ENCODE peak calls at places on chromosomes 4 and X, in ten cellular contexts. One of them, this sample, is unnamed.

GRCh38 chr4:3318561-3319021 is 25.8 kb downstream of the RGS12 start:
- DNase-seq in Panc1: no peak
- DNase-seq in AG04450: no peak
- DNase-seq in psoas muscle: no peak
- DNase-seq in GM06990: no peak
- DNase-seq in brain microvascular endothelial cell: no peak
- DNase-seq in cardiac fibroblast: no peak
- DNase-seq in A549: no peak
- DNase-seq in tibial artery: peak
- DNase-seq in ovary: peak
- DNase-seq in this sample: no peak

GRCh38 chrX:119429471-119429870 is 30.3 kb downstream of the SLC25A43 start:
- DNase-seq in Panc1: no peak
- DNase-seq in A549: no peak
- DNase-seq in psoas muscle: no peak
- DNase-seq in tibial artery: no peak
- DNase-seq in AG04450: no peak
- DNase-seq in GM06990: no peak
- DNase-seq in brain microvascular endothelial cell: no peak
- DNase-seq in ovary: no peak
- DNase-seq in cardiac fibroblast: no peak
- DNase-seq in this sample: peak

GRCh38 chrX:41180194-41180902 is 95.1 kb downstream of the USP9X start:
- DNase-seq in ovary: peak
- DNase-seq in GM06990: peak
- DNase-seq in AG04450: peak
- DNase-seq in Panc1: peak
- DNase-seq in brain microvascular endothelial cell: peak
- DNase-seq in A549: peak
- DNase-seq in cardiac fibroblast: peak
- DNase-seq in psoas muscle: peak
- DNase-seq in tibial artery: no peak
- DNase-seq in this sample: peak

GRCh38 chr4:69156913-69157312 is 57.6 kb downstream of the UGT2B11 start:
- DNase-seq in GM06990: no peak
- DNase-seq in psoas muscle: no peak
- DNase-seq in A549: no peak
- DNase-seq in ovary: no peak
- DNase-seq in AG04450: no peak
- DNase-seq in Panc1: no peak
- DNase-seq in brain microvascular endothelial cell: no peak
- DNase-seq in cardiac fibroblast: peak
- DNase-seq in tibial artery: no peak
- DNase-seq in this sample: peak

GRCh38 chr4:7539186-7539585 is 104.5 kb upstream of the PSAPL1 start:
- DNase-seq in A549: no peak
- DNase-seq in GM06990: no peak
- DNase-seq in ovary: no peak
- DNase-seq in tibial artery: no peak
- DNase-seq in AG04450: no peak
- DNase-seq in brain microvascular endothelial cell: no peak
- DNase-seq in psoas muscle: no peak
- DNase-seq in cardiac fibroblast: no peak
- DNase-seq in Panc1: no peak
- DNase-seq in this sample: no peak

GRCh38 chr4:47674173-47674572 is 163.7 kb downstream of the CORIN start:
- DNase-seq in A549: no peak
- DNase-seq in brain microvascular endothelial cell: no peak
- DNase-seq in ovary: no peak
- DNase-seq in psoas muscle: no peak
- DNase-seq in AG04450: no peak
- DNase-seq in tibial artery: no peak
- DNase-seq in Panc1: no peak
- DNase-seq in GM06990: no peak
- DNase-seq in cardiac fibroblast: no peak
- DNase-seq in this sample: no peak

GRCh38 chr4:41120297-41121217 is 93.8 kb downstream of the APBB2 start:
- DNase-seq in cardiac fibroblast: peak
- DNase-seq in A549: no peak
- DNase-seq in psoas muscle: peak
- DNase-seq in ovary: peak
- DNase-seq in AG04450: no peak
- DNase-seq in tibial artery: peak
- DNase-seq in Panc1: no peak
- DNase-seq in GM06990: no peak
- DNase-seq in brain microvascular endothelial cell: peak
- DNase-seq in this sample: peak

GRCh38 chr4:43113196-43113595 is 220.7 kb downstream of the GRXCR1 start:
- DNase-seq in A549: no peak
- DNase-seq in GM06990: no peak
- DNase-seq in Panc1: no peak
- DNase-seq in cardiac fibroblast: no peak
- DNase-seq in psoas muscle: no peak
- DNase-seq in AG04450: no peak
- DNase-seq in ovary: no peak
- DNase-seq in brain microvascular endothelial cell: no peak
- DNase-seq in tibial artery: no peak
- DNase-seq in this sample: no peak

GRCh38 chrX:110142096-110142495 is 139.2 kb downstream of the TMEM164 start:
- DNase-seq in ovary: no peak
- DNase-seq in tibial artery: no peak
- DNase-seq in GM06990: no peak
- DNase-seq in AG04450: no peak
- DNase-seq in brain microvascular endothelial cell: no peak
- DNase-seq in psoas muscle: peak
- DNase-seq in A549: no peak
- DNase-seq in cardiac fibroblast: peak
- DNase-seq in Panc1: no peak
- DNase-seq in this sample: peak

GRCh38 chrX:65866146-65866545 is 173.7 kb downstream of the VSIG4 start:
- DNase-seq in cardiac fibroblast: no peak
- DNase-seq in A549: no peak
- DNase-seq in Panc1: no peak
- DNase-seq in ovary: no peak
- DNase-seq in AG04450: no peak
- DNase-seq in brain microvascular endothelial cell: no peak
- DNase-seq in GM06990: peak
- DNase-seq in psoas muscle: no peak
- DNase-seq in tibial artery: no peak
- DNase-seq in this sample: no peak

GRCh38 chr4:98689507-98690174 is 31.2 kb upstream of the TSPAN5 start:
- DNase-seq in cardiac fibroblast: no peak
- DNase-seq in Panc1: no peak
- DNase-seq in tibial artery: no peak
- DNase-seq in brain microvascular endothelial cell: no peak
- DNase-seq in GM06990: no peak
- DNase-seq in psoas muscle: no peak
- DNase-seq in ovary: no peak
- DNase-seq in AG04450: no peak
- DNase-seq in A549: no peak
- DNase-seq in this sample: no peak

DNA sequence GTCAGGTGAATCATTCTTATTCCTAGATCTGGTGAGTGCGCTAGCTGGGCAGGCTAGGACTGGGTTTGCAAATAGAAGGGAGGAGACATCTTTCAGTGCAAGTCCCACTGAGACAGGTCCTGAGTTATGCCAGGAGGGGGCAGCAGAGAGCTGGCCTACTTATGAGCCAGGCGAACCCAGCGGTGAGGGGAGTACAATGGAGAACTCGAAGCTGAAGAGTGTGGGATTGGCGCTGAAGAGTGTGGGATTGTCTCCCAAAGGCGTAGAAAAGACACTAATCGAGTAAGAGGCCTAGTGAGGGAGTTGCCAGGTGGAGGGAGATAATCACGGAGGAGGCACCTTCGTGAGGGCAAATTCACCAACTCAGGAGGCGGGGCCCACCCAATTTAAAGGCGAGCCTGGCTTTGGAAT is 91.7 kb upstream of the CXorf66 start:
- DNase-seq in brain microvascular endothelial cell: peak
- DNase-seq in GM06990: peak
- DNase-seq in A549: peak
- DNase-seq in psoas muscle: peak
- DNase-seq in cardiac fibroblast: peak
- DNase-seq in ovary: peak
- DNase-seq in tibial artery: peak
- DNase-seq in Panc1: peak
- DNase-seq in AG04450: peak
- DNase-seq in this sample: peak
- TF ChIP-seq CTCF in brain microvascular endothelial cell: peak
- TF ChIP-seq CTCF in GM06990: peak
- TF ChIP-seq CTCF in A549: peak
- TF ChIP-seq CTCF in psoas muscle: peak
- TF ChIP-seq CTCF in cardiac fibroblast: peak
- TF ChIP-seq CTCF in ovary: peak
- TF ChIP-seq CTCF in tibial artery: peak
- TF ChIP-seq CTCF in Panc1: peak
- TF ChIP-seq CTCF in AG04450: peak
- TF ChIP-seq CTCF in this sample: peak

GRCh38 chr4:146640459-146641061 is 1.9 kb downstream of the POU4F2 start:
- DNase-seq in cardiac fibroblast: no peak
- DNase-seq in psoas muscle: no peak
- DNase-seq in brain microvascular endothelial cell: no peak
- DNase-seq in A549: no peak
- DNase-seq in tibial artery: no peak
- DNase-seq in AG04450: no peak
- DNase-seq in GM06990: no peak
- DNase-seq in ovary: no peak
- DNase-seq in Panc1: no peak
- DNase-seq in this sample: no peak

GRCh38 chr4:146639414-146639814 is 721 bp downstream of the POU4F2 start:
- DNase-seq in AG04450: no peak
- DNase-seq in cardiac fibroblast: no peak
- DNase-seq in tibial artery: no peak
- DNase-seq in Panc1: no peak
- DNase-seq in psoas muscle: no peak
- DNase-seq in GM06990: no peak
- DNase-seq in brain microvascular endothelial cell: no peak
- DNase-seq in A549: no peak
- DNase-seq in ovary: no peak
- DNase-seq in this sample: no peak

GRCh38 chr4:146641762-146642161 is 3.1 kb downstream of the POU4F2 start:
- DNase-seq in ovary: no peak
- DNase-seq in GM06990: no peak
- DNase-seq in cardiac fibroblast: no peak
- DNase-seq in A549: no peak
- DNase-seq in Panc1: no peak
- DNase-seq in tibial artery: no peak
- DNase-seq in psoas muscle: no peak
- DNase-seq in AG04450: no peak
- DNase-seq in brain microvascular endothelial cell: no peak
- DNase-seq in this sample: no peak

GRCh38 chr4:146638801-146639351 is at the start of gene POU4F2:
- DNase-seq in AG04450: no peak
- DNase-seq in GM06990: no peak
- DNase-seq in tibial artery: no peak
- DNase-seq in psoas muscle: no peak
- DNase-seq in Panc1: no peak
- DNase-seq in cardiac fibroblast: peak
- DNase-seq in A549: no peak
- DNase-seq in ovary: no peak
- DNase-seq in brain microvascular endothelial cell: no peak
- DNase-seq in this sample: peak

DNA sequence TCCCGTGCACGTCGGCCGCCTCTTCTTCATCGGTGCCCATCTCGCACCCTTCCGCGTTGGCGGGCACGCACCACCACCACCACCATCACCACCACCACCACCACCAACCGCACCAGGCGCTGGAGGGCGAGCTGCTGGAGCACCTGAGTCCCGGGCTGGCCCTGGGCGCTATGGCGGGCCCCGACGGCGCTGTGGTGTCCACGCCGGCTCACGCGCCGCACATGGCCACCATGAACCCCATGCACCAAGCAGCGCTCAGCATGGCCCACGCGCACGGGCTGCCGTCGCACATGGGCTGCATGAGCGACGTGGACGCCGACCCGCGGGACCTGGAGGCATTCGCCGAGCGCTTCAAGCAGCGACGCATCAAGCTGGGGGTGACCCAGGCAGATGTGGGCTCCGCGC is 1.3 kb downstream of the POU4F2 start:
- DNase-seq in psoas muscle: no peak
- DNase-seq in AG04450: no peak
- DNase-seq in tibial artery: no peak
- DNase-seq in GM06990: no peak
- DNase-seq in cardiac fibroblast: no peak
- DNase-seq in A549: no peak
- DNase-seq in ovary: no peak
- DNase-seq in brain microvascular endothelial cell: no peak
- DNase-seq in Panc1: no peak
- DNase-seq in this sample: no peak
- H3K4me3 ChIP-seq in psoas muscle: no peak
- H3K4me3 ChIP-seq in AG04450: no peak
- H3K4me3 ChIP-seq in tibial artery: no peak
- H3K4me3 ChIP-seq in GM06990: no peak
- H3K4me3 ChIP-seq in cardiac fibroblast: no peak
- H3K4me3 ChIP-seq in A549: no peak
- H3K4me3 ChIP-seq in ovary: no peak
- H3K4me3 ChIP-seq in brain microvascular endothelial cell: no peak
- H3K4me3 ChIP-seq in Panc1: no peak
- H3K4me3 ChIP-seq in this sample: no peak

DNA sequence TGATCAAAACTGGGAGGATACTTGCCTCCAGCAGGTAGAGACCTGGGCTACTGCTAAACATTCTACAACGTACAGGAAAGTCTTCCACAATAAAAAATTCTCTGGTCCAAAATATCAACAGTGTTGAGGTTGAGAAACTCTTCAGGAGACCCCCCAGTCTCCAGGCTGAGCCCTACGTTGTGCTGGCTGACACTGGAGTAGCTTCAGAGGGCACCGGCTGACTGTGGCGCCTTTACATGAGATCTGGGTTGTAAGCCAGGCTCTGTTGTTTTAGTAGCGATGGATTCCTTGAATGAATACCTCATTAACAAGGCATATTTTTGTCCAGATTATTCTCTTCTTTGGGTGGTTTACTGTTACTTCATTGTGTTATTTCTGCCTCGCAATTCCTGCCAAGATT is 1476.3 kb upstream of the TENM3 start:
- DNase-seq in A549: no peak
- DNase-seq in psoas muscle: no peak
- DNase-seq in tibial artery: no peak
- DNase-seq in GM06990: no peak
- DNase-seq in Panc1: no peak
- DNase-seq in brain microvascular endothelial cell: no peak
- DNase-seq in cardiac fibroblast: no peak
- DNase-seq in AG04450: no peak
- DNase-seq in ovary: no peak
- DNase-seq in this sample: no peak
- TF ChIP-seq CTCF in A549: no peak
- TF ChIP-seq CTCF in psoas muscle: no peak
- TF ChIP-seq CTCF in tibial artery: no peak
- TF ChIP-seq CTCF in GM06990: no peak
- TF ChIP-seq CTCF in Panc1: no peak
- TF ChIP-seq CTCF in brain microvascular endothelial cell: no peak
- TF ChIP-seq CTCF in cardiac fibroblast: no peak
- TF ChIP-seq CTCF in AG04450: no peak
- TF ChIP-seq CTCF in ovary: no peak
- TF ChIP-seq CTCF in this sample: no peak

DNA sequence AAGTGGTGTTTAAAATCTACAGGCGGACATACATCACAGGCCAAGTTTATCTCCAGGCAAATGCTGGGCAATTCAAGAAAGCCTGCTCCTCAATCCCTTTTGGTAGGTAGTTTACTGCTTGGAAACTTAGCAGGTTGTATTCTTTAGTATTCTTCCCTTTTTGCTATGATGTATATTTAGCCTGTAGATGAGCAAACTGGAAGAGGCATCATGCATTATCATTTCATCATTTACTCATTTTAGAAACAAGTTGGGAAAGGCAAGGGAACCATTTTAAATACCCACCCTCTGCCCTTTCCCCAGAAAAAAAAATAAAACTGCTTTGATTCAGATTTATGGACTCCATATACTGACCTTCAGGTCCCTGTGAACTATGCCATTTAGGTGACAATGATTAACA is 213.2 kb downstream of the CAMK2D start:
- DNase-seq in brain microvascular endothelial cell: no peak
- DNase-seq in AG04450: no peak
- DNase-seq in tibial artery: no peak
- DNase-seq in A549: no peak
- DNase-seq in ovary: no peak
- DNase-seq in cardiac fibroblast: no peak
- DNase-seq in Panc1: no peak
- DNase-seq in GM06990: no peak
- DNase-seq in psoas muscle: no peak
- DNase-seq in this sample: no peak
- H3K4me3 ChIP-seq in brain microvascular endothelial cell: no peak
- H3K4me3 ChIP-seq in AG04450: no peak
- H3K4me3 ChIP-seq in tibial artery: no peak
- H3K4me3 ChIP-seq in A549: no peak
- H3K4me3 ChIP-seq in ovary: no peak
- H3K4me3 ChIP-seq in cardiac fibroblast: no peak
- H3K4me3 ChIP-seq in Panc1: no peak
- H3K4me3 ChIP-seq in GM06990: no peak
- H3K4me3 ChIP-seq in psoas muscle: no peak
- H3K4me3 ChIP-seq in this sample: no peak

This sample was measured in fibroblast of mammary gland.